ENCODE peak calls at places on chromosomes 13 and 19, in seven cellular contexts. O is anterior cingulate cortex, N is dermis microvascular lymphatic vessel endothelial cell, Q is HFF-Myc, B is mucosa of gallbladder, X is T47D, L is posterior cingulate gyrus. F is an unnamed sample.
A peak's percentile ranks its signal among the peaks of the same experiment; 100 is the strongest.

GRCh38 chr19:8449830-8450229 is 5.1 kb downstream of the HNRNPM start:
- DNase-seq in X (peak; percentile 89), B (no peak), N (no peak), O (no peak), Q (no peak), L (no peak), F (no peak)

GRCh38 chr19:4352701-4353121 is 9.3 kb downstream of the MPND start:
- DNase-seq in Q (no peak), X (peak; percentile 43), O (no peak), L (no peak), N (peak; percentile 59), B (no peak), F (no peak)

GRCh38 chr13:75452564-75452963 is 29.4 kb downstream of the TBC1D4 start:
- DNase-seq in L (no peak), X (no peak), Q (no peak), O (no peak), B (no peak), N (no peak), F (no peak)

GRCh38 chr13:44726214-44726613 is 150.1 kb upstream of the TSC22D1 start:
- DNase-seq in N (no peak), X (no peak), O (no peak), Q (peak; percentile 57), B (no peak), L (no peak), F (no peak)

GRCh38 chr19:17454579-17454978 is 6.1 kb upstream of the TMEM221 start:
- DNase-seq in B (no peak), X (no peak), O (no peak), N (no peak), Q (no peak), L (peak; percentile 30), F (no peak)

GRCh38 chr19:41424335-41425173 is 2.6 kb downstream of the B3GNT8 start:
- DNase-seq in O (no peak), X (no peak), N (no peak), Q (no peak), L (no peak), B (no peak), F (no peak)

GRCh38 chr13:79988573-79988972 is 352.4 kb downstream of the SPRY2 start:
- DNase-seq in O (no peak), L (no peak), X (no peak), N (no peak), Q (peak; percentile 15), B (no peak), F (no peak)

GRCh38 chr13:112588490-112589297 is 741 bp upstream of the TUBGCP3 start:
- DNase-seq in B (peak; percentile 43), L (no peak), O (no peak), N (no peak), X (no peak), Q (no peak), F (no peak)

GRCh38 chr19:45368737-45369340 is 1.5 kb downstream of the ERCC2 start:
- DNase-seq in O (no peak), Q (no peak), B (no peak), X (no peak), N (no peak), L (no peak), F (no peak)

GRCh38 chr19:3798137-3798536 is 12.0 kb upstream of the MATK start:
- DNase-seq in L (no peak), N (no peak), X (no peak), B (no peak), Q (no peak), O (no peak), F (no peak)

GRCh38 chr19:2478756-2479555 is 3.0 kb downstream of the GADD45B start:
- DNase-seq in B (peak; percentile 74), Q (no peak), O (no peak), N (peak; percentile 74), X (peak; percentile 78), L (peak; percentile 87), F (no peak)

GRCh38 chr13:33763021-33763420 is 54.9 kb upstream of the RFC3 start:
- DNase-seq in N (no peak), B (no peak), O (no peak), Q (no peak), L (no peak), X (no peak), F (no peak)

GRCh38 chr19:14542721-14543328 is 13.4 kb downstream of the TECR start:
- DNase-seq in X (no peak), L (no peak), N (no peak), B (no peak), Q (no peak), O (peak; percentile 20), F (no peak)

GRCh38 chr19:6744381-6745288 is 5.2 kb downstream of the TRIP10 start:
- DNase-seq in O (peak; percentile 26), X (peak; percentile 86), B (peak; percentile 80), Q (no peak), L (peak; percentile 61), N (no peak), F (no peak)

GRCh38 chr13:79392882-79393563 is 13.0 kb downstream of the RBM26 start:
- DNase-seq in X (peak; percentile 28), B (no peak), N (no peak), Q (no peak), O (no peak), L (no peak), F (no peak)

GRCh38 chr19:18626906-18627305 is 9.9 kb upstream of the KLHL26 start:
- DNase-seq in O (no peak), Q (no peak), X (no peak), L (no peak), B (no peak), N (no peak), F (no peak)

GRCh38 chr19:38842439-38843174 is 7.2 kb downstream of the HNRNPL start:
- DNase-seq in Q (no peak), X (no peak), O (no peak), L (peak; percentile 60), N (no peak), B (peak; percentile 45), F (no peak)

GRCh38 chr13:32585625-32586021 is 629 bp upstream of the PDS5B start:
- DNase-seq in N (no peak), L (peak; percentile 72), O (peak; percentile 1), B (no peak), X (no peak), Q (no peak), F (no peak)

GRCh38 chr19:47272448-47273312 is 2.0 kb upstream of the INAFM1 start:
- DNase-seq in X (no peak), Q (no peak), B (peak; percentile 34), N (no peak), O (no peak), L (no peak), F (peak; percentile 61)

F was measured in CMK.